ENCODE peak calls at places on chromosomes 2 and 18, in seven cellular contexts. O, E, U, L, A, Q and N are unnamed samples.

GRCh38 chr2:234451242-234451641 is 45.6 kb downstream of the ARL4C start:
- DNase-seq in O (no peak), E (no peak), U (no peak), L (no peak), A (no peak), Q (no peak), N (no peak)

GRCh38 chr18:6616981-6617380 is 112.5 kb upstream of the ARHGAP28 start:
- DNase-seq in O (no peak), E (no peak), U (no peak), L (no peak), A (no peak), Q (no peak), N (no peak)

GRCh38 chr2:224069172-224069571 is 30.1 kb upstream of the SERPINE2 start:
- DNase-seq in O (peak), E (peak), U (no peak), L (no peak), A (no peak), Q (peak), N (no peak)

GRCh38 chr18:35050004-35050623 is 8.9 kb downstream of the MAPRE2 start:
- DNase-seq in O (no peak), E (no peak), U (no peak), L (no peak), A (no peak), Q (no peak), N (no peak)

GRCh38 chr18:23068692-23069305 is 66.5 kb upstream of the CABLES1 start:
- DNase-seq in O (no peak), E (no peak), U (no peak), L (no peak), A (no peak), Q (no peak), N (no peak)

GRCh38 chr18:5542393-5543035 is 1.3 kb downstream of the EPB41L3 start:
- DNase-seq in O (peak), E (no peak), U (peak), L (no peak), A (no peak), Q (peak), N (no peak)

GRCh38 chr2:30752811-30753210 is 54.4 kb downstream of the CAPN13 start:
- DNase-seq in O (no peak), E (no peak), U (peak), L (no peak), A (no peak), Q (no peak), N (no peak)

GRCh38 chr2:191593622-191594416 is 84.1 kb upstream of the NABP1 start:
- DNase-seq in O (no peak), E (no peak), U (no peak), L (peak), A (peak), Q (no peak), N (no peak)

GRCh38 chr2:88450925-88451575 is 1.4 kb downstream of the FOXI3 start:
- DNase-seq in O (no peak), E (no peak), U (peak), L (no peak), A (no peak), Q (no peak), N (no peak)

GRCh38 chr2:133315280-133315679 is 253.0 kb downstream of the NCKAP5 start:
- DNase-seq in O (no peak), E (no peak), U (no peak), L (no peak), A (no peak), Q (no peak), N (no peak)

GRCh38 chr2:241540766-241541561 is 17.6 kb upstream of the BOK start:
- DNase-seq in O (peak), E (peak), U (peak), L (no peak), A (no peak), Q (peak), N (peak)

GRCh38 chr2:15359716-15360531 is 201.2 kb downstream of the NBAS start:
- DNase-seq in O (no peak), E (no peak), U (no peak), L (peak), A (peak), Q (no peak), N (no peak)

GRCh38 chr2:166364476-166365161 is 11.1 kb downstream of the SCN9A start:
- DNase-seq in O (no peak), E (no peak), U (no peak), L (no peak), A (no peak), Q (no peak), N (no peak)

GRCh38 chr2:86414996-86415395 is 26.2 kb upstream of the KDM3A start:
- DNase-seq in O (no peak), E (no peak), U (no peak), L (no peak), A (no peak), Q (no peak), N (no peak)

GRCh38 chr2:218879881-218880748 is 537 bp upstream of the WNT10A start:
- DNase-seq in O (no peak), E (no peak), U (peak), L (no peak), A (no peak), Q (peak), N (peak)

GRCh38 chr2:172377408-172377807 is 50.0 kb upstream of the ITGA6 start:
- DNase-seq in O (no peak), E (no peak), U (no peak), L (no peak), A (no peak), Q (no peak), N (no peak)

GRCh38 chr2:20110876-20111275 is 59.4 kb upstream of the LAPTM4A start:
- DNase-seq in O (no peak), E (no peak), U (no peak), L (no peak), A (peak), Q (no peak), N (no peak)

GRCh38 chr2:148967484-148967883 is 71.0 kb upstream of the LYPD6B start:
- DNase-seq in O (no peak), E (no peak), U (no peak), L (no peak), A (no peak), Q (no peak), N (no peak)

GRCh38 chr2:148459300-148459891 is 185.2 kb upstream of the EPC2 start:
- DNase-seq in O (no peak), E (no peak), U (no peak), L (no peak), A (no peak), Q (no peak), N (no peak)

GRCh38 chr2:64448069-64448468 is 5.9 kb upstream of the LGALSL start:
- DNase-seq in O (no peak), E (no peak), U (no peak), L (no peak), A (no peak), Q (no peak), N (no peak)
- H3K27ac ChIP-seq in O (no peak), E (no peak), U (no peak), L (no peak), A (no peak), Q (no peak), N (no peak)

DNA sequence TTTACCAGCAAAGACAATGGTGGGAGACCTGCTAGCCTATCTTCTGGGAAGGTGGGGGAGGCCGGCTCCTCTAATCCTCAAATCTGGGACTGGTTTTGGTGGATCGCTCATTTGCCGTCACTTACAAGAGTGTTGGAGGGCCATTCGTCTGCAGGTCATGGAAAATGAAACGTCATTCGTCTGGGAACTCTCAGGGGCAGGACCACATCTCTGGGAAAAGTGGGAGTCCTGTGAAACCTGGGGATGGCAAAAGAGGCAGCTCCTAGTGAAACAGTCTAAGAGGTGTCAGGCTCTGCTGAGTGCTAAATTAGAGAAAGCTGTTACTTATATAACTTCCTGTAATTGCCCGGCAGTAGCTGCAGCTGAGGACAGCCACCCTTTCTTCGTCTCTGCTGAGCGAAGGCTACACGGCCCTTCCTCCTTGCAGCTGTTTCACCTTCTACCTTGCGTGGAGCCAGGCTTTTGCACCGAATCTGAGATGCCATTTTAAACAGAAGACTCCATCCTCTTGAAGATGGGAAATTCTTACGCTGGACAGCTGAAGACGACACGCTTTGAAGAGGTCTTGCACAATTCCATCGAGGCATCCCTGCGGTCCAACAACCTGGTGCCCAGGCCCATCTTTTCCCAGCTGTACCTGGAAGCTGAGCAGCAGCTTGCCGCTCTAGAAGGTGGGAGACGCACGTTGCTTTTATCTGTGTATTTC is 22.4 kb downstream of the GREB1 start:
- DNase-seq in O (peak), E (no peak), U (peak), L (no peak), A (no peak), Q (no peak), N (no peak)
- H3K4me3 ChIP-seq in O (peak), E (no peak), U (no peak), L (no peak), A (no peak), Q (no peak), N (no peak)

GRCh38 chr2:144460981-144461766 is 58.7 kb downstream of the ZEB2 start:
- DNase-seq in O (peak), E (peak), U (no peak), L (no peak), A (no peak), Q (peak), N (no peak)

GRCh38 chr2:144464730-144465129 is 55.2 kb downstream of the ZEB2 start:
- DNase-seq in O (no peak), E (no peak), U (no peak), L (no peak), A (no peak), Q (no peak), N (peak)

GRCh38 chr2:144459937-144460336 is 60.0 kb downstream of the ZEB2 start:
- DNase-seq in O (no peak), E (no peak), U (no peak), L (no peak), A (no peak), Q (no peak), N (peak)

GRCh38 chr2:144465723-144466122 is 54.2 kb downstream of the ZEB2 start:
- DNase-seq in O (no peak), E (no peak), U (no peak), L (no peak), A (no peak), Q (no peak), N (no peak)

DNA sequence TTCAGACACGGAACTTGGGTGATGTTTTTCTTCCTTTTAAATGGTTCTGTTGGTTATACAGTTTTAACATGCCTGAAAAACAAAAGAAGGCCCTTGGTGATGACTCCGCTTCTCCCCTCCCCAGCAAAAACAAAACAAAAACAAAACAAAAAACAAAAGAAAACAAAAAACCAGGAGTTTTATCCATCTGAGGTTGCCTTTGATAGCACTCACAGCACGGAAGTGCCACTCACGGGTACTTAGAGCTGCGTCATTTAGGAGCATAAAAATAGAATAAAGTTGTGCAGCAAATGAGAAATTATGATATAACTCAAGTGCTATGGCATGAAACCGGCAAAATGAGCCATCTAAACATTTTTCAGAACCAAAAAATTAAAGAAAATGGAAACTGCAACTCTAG is 57.7 kb downstream of the ZEB2 start:
- DNase-seq in O (no peak), E (no peak), U (no peak), L (no peak), A (no peak), Q (no peak), N (no peak)
- H3K27ac ChIP-seq in O (no peak), E (peak), U (peak), L (no peak), A (no peak), Q (no peak), N (no peak)

GRCh38 chr2:105827351-105828096 is 82.8 kb downstream of the NCK2 start:
- DNase-seq in O (no peak), E (no peak), U (no peak), L (no peak), A (no peak), Q (no peak), N (no peak)

GRCh38 chr2:105824446-105824845 is 79.7 kb downstream of the NCK2 start:
- DNase-seq in O (no peak), E (no peak), U (no peak), L (no peak), A (no peak), Q (no peak), N (no peak)

GRCh38 chr2:105828543-105828942 is 83.8 kb downstream of the NCK2 start:
- DNase-seq in O (no peak), E (no peak), U (no peak), L (no peak), A (no peak), Q (no peak), N (no peak)
- H3K4me3 ChIP-seq in O (no peak), E (no peak), U (no peak), L (no peak), A (no peak), Q (no peak), N (no peak)

GRCh38 chr2:127648321-127648720 is 2.4 kb downstream of the GPR17 start:
- DNase-seq in O (no peak), E (no peak), U (no peak), L (no peak), A (no peak), Q (no peak), N (no peak)

GRCh38 chr2:127649100-127649611 is 3.2 kb downstream of the GPR17 start:
- DNase-seq in O (no peak), E (no peak), U (no peak), L (peak), A (no peak), Q (no peak), N (no peak)

GRCh38 chr2:127646487-127647241 is 711 bp downstream of the GPR17 start:
- DNase-seq in O (no peak), E (no peak), U (no peak), L (no peak), A (no peak), Q (no peak), N (no peak)

GRCh38 chr2:127645395-127646291 is at the start of gene GPR17:
- DNase-seq in O (no peak), E (no peak), U (no peak), L (no peak), A (peak), Q (no peak), N (peak)

GRCh38 chr2:127647242-127648190 is 1.6 kb downstream of the GPR17 start:
- DNase-seq in O (no peak), E (no peak), U (no peak), L (peak), A (no peak), Q (no peak), N (no peak)
- H3K27ac ChIP-seq in O (no peak), E (peak), U (peak), L (peak), A (no peak), Q (no peak), N (no peak)

GRCh38 chr2:96538487-96539214 is 2.1 kb downstream of the ARID5A start:
- DNase-seq in O (peak), E (peak), U (peak), L (no peak), A (peak), Q (peak), N (peak)

GRCh38 chr2:96536445-96537065 is at the start of gene ARID5A:
- DNase-seq in O (peak), E (peak), U (peak), L (peak), A (peak), Q (peak), N (peak)

GRCh38 chr2:96539215-96539920 is 2.8 kb downstream of the ARID5A start:
- DNase-seq in O (no peak), E (no peak), U (peak), L (no peak), A (no peak), Q (no peak), N (no peak)

GRCh38 chr2:96537066-96537733 is 648 bp downstream of the ARID5A start:
- DNase-seq in O (peak), E (peak), U (peak), L (peak), A (no peak), Q (peak), N (peak)

DNA sequence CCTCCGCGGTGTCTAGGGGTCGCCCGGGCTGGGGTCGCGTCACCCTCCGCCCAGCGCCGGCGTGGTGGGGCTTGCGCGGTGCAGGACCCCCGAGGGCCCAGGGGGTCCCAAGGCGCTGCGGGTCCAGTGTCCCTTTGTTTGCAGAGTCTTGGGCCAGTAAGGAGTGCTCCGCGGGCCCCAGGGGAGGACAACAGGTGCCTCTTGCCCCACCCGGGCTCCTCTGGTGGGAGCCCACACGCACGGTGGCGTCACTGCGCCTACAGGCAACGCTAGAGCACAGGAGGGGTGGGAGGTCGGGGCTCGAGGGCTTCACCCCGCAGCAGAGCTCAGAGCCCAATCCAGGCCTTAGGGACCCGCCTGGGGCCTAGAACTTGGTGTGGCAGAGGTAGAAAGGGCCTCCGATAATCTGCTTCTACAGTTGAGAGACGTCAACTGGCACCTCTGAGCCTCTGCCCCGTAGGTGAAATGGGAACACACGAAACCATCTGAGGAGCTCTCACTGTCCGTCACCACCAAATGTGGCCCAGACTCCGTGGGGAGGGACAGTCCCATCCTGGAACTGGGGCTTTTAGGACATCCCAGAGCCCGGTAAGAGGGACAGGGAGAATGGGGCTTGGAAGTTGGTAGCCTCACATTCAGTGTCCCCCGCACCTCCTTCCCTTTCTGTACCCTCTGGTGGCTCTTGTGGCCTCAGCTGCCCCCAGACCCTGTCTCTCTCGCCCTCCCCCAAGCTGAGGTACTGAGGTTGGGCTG is 1.4 kb downstream of the ARID5A start:
- DNase-seq in O (no peak), E (no peak), U (peak), L (no peak), A (no peak), Q (no peak), N (no peak)
- H3K4me3 ChIP-seq in O (peak), E (peak), U (peak), L (peak), A (peak), Q (peak), N (peak)